ENCODE peak calls at places on chromosomes 11 and 22, in nine cellular contexts. R, I, C, Z, W, G, Q, D and M are unnamed samples.

GRCh38 chr11:61797263-61797944 is 4.7 kb downstream of the FEN1 start:
- DNase-seq in R (peak; percentile 87), I (peak; percentile 75), C (peak; percentile 72), Z (peak; percentile 69), W (peak; percentile 86), G (peak; percentile 86), Q (peak; percentile 51), D (peak; percentile 87), M (peak; percentile 86)

GRCh38 chr22:39715778-39716495 is 145.4 kb downstream of the CACNA1I start:
- DNase-seq in R (no peak), I (no peak), C (no peak), Z (no peak), W (no peak), G (no peak), Q (no peak), D (no peak), M (no peak)

GRCh38 chr11:133406493-133406892 is 125.8 kb downstream of the OPCML start:
- DNase-seq in R (no peak), I (no peak), C (no peak), Z (no peak), W (no peak), G (no peak), Q (no peak), D (no peak), M (no peak)

GRCh38 chr11:71182791-71183556 is 69.4 kb downstream of the SHANK2 start:
- DNase-seq in R (no peak), I (peak; percentile 54), C (no peak), Z (no peak), W (no peak), G (peak; percentile 60), Q (no peak), D (no peak), M (no peak)

GRCh38 chr11:57405271-57405890 is 14.9 kb upstream of the PRG2 start:
- DNase-seq in R (no peak), I (peak; percentile 32), C (no peak), Z (no peak), W (no peak), G (no peak), Q (no peak), D (peak; percentile 44), M (no peak)

GRCh38 chr22:31604746-31605705 is 57.0 kb downstream of the PISD start:
- DNase-seq in R (no peak), I (no peak), C (no peak), Z (no peak), W (no peak), G (no peak), Q (no peak), D (no peak), M (no peak)

GRCh38 chr11:19511413-19512183 is 201.0 kb upstream of the NAV2 start:
- DNase-seq in R (no peak), I (no peak), C (no peak), Z (peak; percentile 19), W (no peak), G (no peak), Q (peak; percentile 52), D (peak; percentile 62), M (no peak)

GRCh38 chr22:50705851-50706351 is 32.1 kb upstream of the ACR start:
- DNase-seq in R (no peak), I (no peak), C (no peak), Z (no peak), W (no peak), G (no peak), Q (no peak), D (peak; percentile 64), M (no peak)

GRCh38 chr11:67072295-67072694 is 15.6 kb downstream of the RHOD start:
- DNase-seq in R (no peak), I (no peak), C (no peak), Z (no peak), W (no peak), G (no peak), Q (no peak), D (no peak), M (no peak)

GRCh38 chr22:45905326-45905923 is 71.5 kb downstream of the WNT7B start:
- DNase-seq in R (no peak), I (no peak), C (no peak), Z (no peak), W (no peak), G (no peak), Q (no peak), D (no peak), M (no peak)

GRCh38 chr11:30018443-30018842 is 1.6 kb upstream of the KCNA4 start:
- DNase-seq in R (no peak), I (no peak), C (no peak), Z (no peak), W (no peak), G (no peak), Q (no peak), D (no peak), M (no peak)

GRCh38 chr11:68825603-68826002 is 16.1 kb downstream of the CPT1A start:
- DNase-seq in R (peak; percentile 45), I (peak; percentile 38), C (no peak), Z (peak; percentile 53), W (peak; percentile 55), G (peak; percentile 39), Q (no peak), D (peak; percentile 39), M (no peak)

GRCh38 chr22:32814289-32814865 is 12.9 kb downstream of the TIMP3 start:
- DNase-seq in R (no peak), I (no peak), C (no peak), Z (no peak), W (no peak), G (no peak), Q (no peak), D (no peak), M (no peak)

GRCh38 chr22:24434472-24435322 is 7.3 kb downstream of the ADORA2A start:
- DNase-seq in R (no peak), I (no peak), C (peak; percentile 87), Z (no peak), W (no peak), G (no peak), Q (no peak), D (no peak), M (peak; percentile 41)

GRCh38 chr22:35349704-35350538 is 31.0 kb upstream of the HMOX1 start:
- DNase-seq in R (peak; percentile 16), I (no peak), C (no peak), Z (no peak), W (no peak), G (no peak), Q (no peak), D (peak; percentile 74), M (no peak)

GRCh38 chr11:829116-829945 is 1.6 kb downstream of the CRACR2B start:
- DNase-seq in R (no peak), I (no peak), C (no peak), Z (peak; percentile 68), W (peak; percentile 42), G (no peak), Q (peak; percentile 65), D (peak; percentile 43), M (no peak)

GRCh38 chr11:75603791-75604736 is 42.0 kb downstream of the SERPINH1 start:
- DNase-seq in R (peak; percentile 93), I (peak; percentile 97), C (no peak), Z (peak; percentile 85), W (no peak), G (peak; percentile 89), Q (no peak), D (no peak), M (peak; percentile 92)

GRCh38 chr11:765025-765801 is 12.1 kb downstream of the GATD1 start:
- DNase-seq in R (peak; percentile 60), I (peak; percentile 48), C (peak; percentile 77), Z (peak; percentile 67), W (peak; percentile 79), G (peak; percentile 66), Q (peak; percentile 54), D (peak; percentile 68), M (peak; percentile 46)

GRCh38 chr22:44459041-44459440 is 39.0 kb downstream of the RTL6 start:
- DNase-seq in R (no peak), I (no peak), C (no peak), Z (no peak), W (no peak), G (no peak), Q (no peak), D (no peak), M (no peak)